ENCODE peak calls at places on chromosomes 4 and X, in five cellular contexts. One of them, this sample, is unnamed.

GRCh38 chrX:23840674-23841073 is 57.7 kb downstream of the SAT1 start:
- DNase-seq in HFFc6: no peak
- DNase-seq in AG09309: no peak
- DNase-seq in GM10248: no peak
- DNase-seq in left ventricle myocardium inferior: no peak
- DNase-seq in this sample: no peak

GRCh38 chrX:47146121-47146935 is 1.3 kb downstream of the RBM10 start:
- DNase-seq in HFFc6: no peak
- DNase-seq in AG09309: no peak
- DNase-seq in GM10248: no peak
- DNase-seq in left ventricle myocardium inferior: no peak
- DNase-seq in this sample: no peak

GRCh38 chr4:85970535-85970934 is 389.3 kb downstream of the MAPK10 start:
- DNase-seq in AG09309: no peak
- DNase-seq in GM10248: no peak
- DNase-seq in left ventricle myocardium inferior: no peak
- DNase-seq in HFFc6: no peak
- DNase-seq in this sample: no peak

GRCh38 chr4:90840828-90841227 is 713.6 kb downstream of the CCSER1 start:
- DNase-seq in left ventricle myocardium inferior: no peak
- DNase-seq in AG09309: no peak
- DNase-seq in HFFc6: no peak
- DNase-seq in GM10248: no peak
- DNase-seq in this sample: no peak

GRCh38 chrX:2343413-2343812 is 157.4 kb downstream of the DHRSX start:
- DNase-seq in GM10248: no peak
- DNase-seq in left ventricle myocardium inferior: no peak
- DNase-seq in HFFc6: no peak
- DNase-seq in AG09309: no peak
- DNase-seq in this sample: no peak

GRCh38 chr4:76979236-76979635 is 29.7 kb downstream of the SEPTIN11 start:
- DNase-seq in left ventricle myocardium inferior: no peak
- DNase-seq in HFFc6: no peak
- DNase-seq in AG09309: no peak
- DNase-seq in GM10248: no peak
- DNase-seq in this sample: no peak

GRCh38 chrX:148133099-148133725 is 152.1 kb downstream of the FMR1NB start:
- DNase-seq in GM10248: no peak
- DNase-seq in HFFc6: no peak
- DNase-seq in left ventricle myocardium inferior: no peak
- DNase-seq in AG09309: no peak
- DNase-seq in this sample: no peak

GRCh38 chrX:105190252-105190853 is 30.1 kb downstream of the TEX13A start:
- DNase-seq in AG09309: peak
- DNase-seq in left ventricle myocardium inferior: no peak
- DNase-seq in HFFc6: peak
- DNase-seq in GM10248: peak
- DNase-seq in this sample: no peak

GRCh38 chrX:10042055-10042454 is 74.9 kb downstream of the CLDN34 start:
- DNase-seq in left ventricle myocardium inferior: no peak
- DNase-seq in AG09309: no peak
- DNase-seq in GM10248: no peak
- DNase-seq in HFFc6: no peak
- DNase-seq in this sample: no peak

GRCh38 chrX:53235566-53235965 is 10.6 kb upstream of the KDM5C start:
- DNase-seq in HFFc6: no peak
- DNase-seq in left ventricle myocardium inferior: no peak
- DNase-seq in AG09309: no peak
- DNase-seq in GM10248: no peak
- DNase-seq in this sample: no peak

GRCh38 chr4:105541420-105541819 is 11.0 kb upstream of the ARHGEF38 start:
- DNase-seq in left ventricle myocardium inferior: no peak
- DNase-seq in HFFc6: no peak
- DNase-seq in AG09309: no peak
- DNase-seq in GM10248: no peak
- DNase-seq in this sample: no peak

GRCh38 chrX:9865804-9866471 is 79.7 kb downstream of the SHROOM2 start:
- DNase-seq in GM10248: peak
- DNase-seq in HFFc6: no peak
- DNase-seq in AG09309: no peak
- DNase-seq in left ventricle myocardium inferior: no peak
- DNase-seq in this sample: no peak

GRCh38 chr4:141858437-141858836 is 222.1 kb downstream of the IL15 start:
- DNase-seq in GM10248: no peak
- DNase-seq in left ventricle myocardium inferior: no peak
- DNase-seq in HFFc6: no peak
- DNase-seq in AG09309: no peak
- DNase-seq in this sample: no peak

DNA sequence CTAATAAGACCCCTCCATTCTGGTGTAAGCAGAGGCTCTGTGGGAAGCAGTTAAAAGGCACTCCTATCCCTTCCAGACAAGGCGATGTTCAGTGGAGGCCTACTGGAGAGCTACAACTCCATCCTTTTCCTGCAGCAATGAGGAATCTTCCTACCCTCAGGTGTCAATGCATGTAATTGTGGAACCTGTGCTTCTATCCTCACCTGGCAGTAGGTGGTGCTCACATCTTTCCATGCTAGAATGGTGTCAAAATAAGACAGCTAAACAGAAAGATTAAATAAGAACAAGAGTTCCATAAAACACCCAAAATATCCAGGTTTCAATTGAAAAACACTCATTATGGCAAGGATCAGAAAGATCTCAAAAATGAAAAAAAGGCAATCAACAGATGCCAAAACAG is 224.6 kb downstream of the IL15 start:
- DNase-seq in left ventricle myocardium inferior: no peak
- DNase-seq in AG09309: no peak
- DNase-seq in HFFc6: no peak
- DNase-seq in GM10248: no peak
- DNase-seq in this sample: no peak
- TF ChIP-seq CTCF in left ventricle myocardium inferior: no peak
- TF ChIP-seq CTCF in AG09309: no peak
- TF ChIP-seq CTCF in HFFc6: peak
- TF ChIP-seq CTCF in GM10248: no peak
- TF ChIP-seq CTCF in this sample: no peak

GRCh38 chr4:61068025-61068424 is 132.1 kb upstream of the ADGRL3 start:
- DNase-seq in GM10248: no peak
- DNase-seq in left ventricle myocardium inferior: no peak
- DNase-seq in AG09309: no peak
- DNase-seq in HFFc6: no peak
- DNase-seq in this sample: no peak
- TF ChIP-seq CTCF in GM10248: no peak
- TF ChIP-seq CTCF in left ventricle myocardium inferior: no peak
- TF ChIP-seq CTCF in AG09309: no peak
- TF ChIP-seq CTCF in HFFc6: no peak
- TF ChIP-seq CTCF in this sample: no peak

GRCh38 chrX:75038925-75039324 is 113.7 kb upstream of the NEXMIF start:
- DNase-seq in left ventricle myocardium inferior: no peak
- DNase-seq in HFFc6: peak
- DNase-seq in AG09309: peak
- DNase-seq in GM10248: no peak
- DNase-seq in this sample: no peak
- TF ChIP-seq CTCF in left ventricle myocardium inferior: peak
- TF ChIP-seq CTCF in HFFc6: peak
- TF ChIP-seq CTCF in AG09309: peak
- TF ChIP-seq CTCF in GM10248: peak
- TF ChIP-seq CTCF in this sample: no peak

DNA sequence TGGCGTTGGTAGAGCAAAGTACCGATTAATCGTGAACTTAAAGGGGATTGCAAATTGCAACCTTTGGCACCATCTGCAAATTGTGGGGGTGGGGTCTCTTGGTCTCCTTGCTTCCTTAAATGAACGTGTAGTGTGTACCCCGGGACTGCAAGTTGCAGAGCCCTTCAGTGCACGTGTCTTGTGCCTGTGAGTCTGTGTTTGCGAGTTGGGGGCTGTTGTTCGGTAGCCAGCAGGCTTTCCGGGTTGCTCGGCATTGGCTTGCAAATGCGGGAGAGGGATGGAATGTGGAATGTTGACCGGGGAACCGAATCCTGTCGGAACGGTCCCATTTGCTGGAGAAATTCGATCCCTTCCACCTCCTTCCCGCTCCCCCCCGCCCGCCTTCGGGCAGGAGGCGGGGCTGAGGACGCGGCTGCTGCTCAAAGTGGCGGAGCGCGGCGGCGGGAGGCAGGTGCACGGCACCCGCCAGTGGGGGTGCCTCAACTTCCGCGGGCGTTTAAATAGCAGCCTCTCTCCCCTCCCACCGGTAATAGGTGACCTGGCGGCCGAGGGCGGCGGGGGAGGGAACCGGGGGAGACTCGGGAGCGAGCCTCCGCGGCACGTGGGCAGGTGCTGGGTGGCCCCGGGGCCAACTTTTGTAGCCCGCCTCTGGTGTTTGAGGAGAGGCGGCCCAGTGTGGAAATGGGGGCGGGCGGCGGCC is 1.5 kb downstream of the JADE1 start:
- DNase-seq in HFFc6: peak
- DNase-seq in AG09309: no peak
- DNase-seq in left ventricle myocardium inferior: peak
- DNase-seq in GM10248: peak
- DNase-seq in this sample: no peak
- TF ChIP-seq CTCF in HFFc6: no peak
- TF ChIP-seq CTCF in AG09309: no peak
- TF ChIP-seq CTCF in left ventricle myocardium inferior: no peak
- TF ChIP-seq CTCF in GM10248: no peak
- TF ChIP-seq CTCF in this sample: no peak

GRCh38 chrX:151825927-151826471 is 86.7 kb upstream of the MAGEA4 start:
- DNase-seq in GM10248: no peak
- DNase-seq in AG09309: peak
- DNase-seq in HFFc6: peak
- DNase-seq in left ventricle myocardium inferior: no peak
- DNase-seq in this sample: no peak
- TF ChIP-seq CTCF in GM10248: no peak
- TF ChIP-seq CTCF in AG09309: peak
- TF ChIP-seq CTCF in HFFc6: peak
- TF ChIP-seq CTCF in left ventricle myocardium inferior: peak
- TF ChIP-seq CTCF in this sample: no peak